ENCODE peak calls at places on chromosomes 16 and 17, in five cellular contexts. M, D, K, Q and Y are unnamed samples.

GRCh38 chr16:14050297-14051027 is 20.7 kb upstream of the MRTFB start:
- DNase-seq in K (no peak), M (no peak), D (no peak), Q (peak), Y (peak)

GRCh38 chr16:57536306-57537193 is at the start of gene CCDC102A:
- DNase-seq in K (no peak), D (no peak), M (no peak), Q (no peak), Y (no peak)

GRCh38 chr17:79011451-79012147 is 2.0 kb upstream of the CANT1 start:
- DNase-seq in D (peak), Q (no peak), K (no peak), M (no peak), Y (no peak)

GRCh38 chr17:12812877-12813276 is 23.6 kb downstream of the ARHGAP44 start:
- DNase-seq in K (no peak), D (no peak), Q (no peak), M (no peak), Y (no peak)

GRCh38 chr16:19410435-19411153 is 7.1 kb upstream of the TMC5 start:
- DNase-seq in K (no peak), D (no peak), Q (peak), M (no peak), Y (no peak)

GRCh38 chr16:57984443-57985203 is 13.7 kb upstream of the CNGB1 start:
- DNase-seq in K (peak), M (peak), D (no peak), Q (peak), Y (no peak)

GRCh38 chr17:73292031-73292531 is 19.7 kb downstream of the CDC42EP4 start:
- DNase-seq in D (peak), M (peak), Q (peak), K (no peak), Y (peak)

GRCh38 chr16:30499284-30499683 is 26.7 kb downstream of the ITGAL start:
- DNase-seq in K (no peak), D (no peak), M (no peak), Q (no peak), Y (no peak)

GRCh38 chr17:29840884-29841283 is 89.1 kb downstream of the SSH2 start:
- DNase-seq in M (no peak), Q (no peak), K (no peak), D (no peak), Y (no peak)

GRCh38 chr16:13767215-13767614 is 152.7 kb upstream of the ERCC4 start:
- DNase-seq in M (no peak), Q (no peak), K (no peak), D (no peak), Y (no peak)

GRCh38 chr16:57863434-57864160 is 61.3 kb upstream of the KIFC3 start:
- DNase-seq in M (peak), D (peak), K (peak), Q (peak), Y (peak)

GRCh38 chr16:81940781-81941560 is 70.3 kb downstream of the SDR42E1 start:
- DNase-seq in D (peak), K (no peak), Q (peak), M (no peak), Y (peak)

GRCh38 chr16:67665598-67665997 is 952 bp downstream of the ENKD1 start:
- DNase-seq in M (no peak), K (no peak), Q (no peak), D (no peak), Y (no peak)

GRCh38 chr16:17370233-17371013 is 100.3 kb downstream of the XYLT1 start:
- DNase-seq in K (no peak), D (no peak), M (no peak), Q (no peak), Y (no peak)

GRCh38 chr16:67678354-67679023 is 11.9 kb downstream of the C16orf86 start:
- DNase-seq in K (no peak), D (no peak), M (no peak), Q (no peak), Y (no peak)

GRCh38 chr16:75282811-75283281 is 31.4 kb upstream of the BCAR1 start:
- DNase-seq in Q (no peak), D (no peak), K (no peak), M (no peak), Y (no peak)

GRCh38 chr17:70558821-70559220 is 389.5 kb downstream of the KCNJ2 start:
- DNase-seq in M (no peak), K (no peak), Q (no peak), D (no peak), Y (no peak)

GRCh38 chr16:50767197-50767596 is 25.3 kb downstream of the CYLD start:
- DNase-seq in K (no peak), M (no peak), D (no peak), Q (no peak), Y (no peak)

GRCh38 chr17:8829036-8829941 is 30.1 kb upstream of the MFSD6L start:
- DNase-seq in M (no peak), D (no peak), Q (no peak), K (no peak), Y (no peak)
- TF ChIP-seq POLR2A in M (no peak), D (no peak), Q (no peak), K (no peak), Y (no peak)

GRCh38 chr17:82035488-82035887 is 2.0 kb downstream of the DCXR start:
- DNase-seq in Q (no peak), D (no peak), M (no peak), K (no peak), Y (no peak)

GRCh38 chr17:82037889-82038195 is 345 bp upstream of the DCXR start:
- DNase-seq in M (no peak), D (no peak), Q (no peak), K (no peak), Y (no peak)

GRCh38 chr17:82036634-82037112 is 824 bp downstream of the DCXR start:
- DNase-seq in K (no peak), D (no peak), M (no peak), Q (no peak), Y (no peak)

GRCh38 chr17:82035956-82036633 is 1.4 kb downstream of the DCXR start:
- DNase-seq in D (no peak), Q (no peak), M (no peak), K (no peak), Y (no peak)

DNA sequence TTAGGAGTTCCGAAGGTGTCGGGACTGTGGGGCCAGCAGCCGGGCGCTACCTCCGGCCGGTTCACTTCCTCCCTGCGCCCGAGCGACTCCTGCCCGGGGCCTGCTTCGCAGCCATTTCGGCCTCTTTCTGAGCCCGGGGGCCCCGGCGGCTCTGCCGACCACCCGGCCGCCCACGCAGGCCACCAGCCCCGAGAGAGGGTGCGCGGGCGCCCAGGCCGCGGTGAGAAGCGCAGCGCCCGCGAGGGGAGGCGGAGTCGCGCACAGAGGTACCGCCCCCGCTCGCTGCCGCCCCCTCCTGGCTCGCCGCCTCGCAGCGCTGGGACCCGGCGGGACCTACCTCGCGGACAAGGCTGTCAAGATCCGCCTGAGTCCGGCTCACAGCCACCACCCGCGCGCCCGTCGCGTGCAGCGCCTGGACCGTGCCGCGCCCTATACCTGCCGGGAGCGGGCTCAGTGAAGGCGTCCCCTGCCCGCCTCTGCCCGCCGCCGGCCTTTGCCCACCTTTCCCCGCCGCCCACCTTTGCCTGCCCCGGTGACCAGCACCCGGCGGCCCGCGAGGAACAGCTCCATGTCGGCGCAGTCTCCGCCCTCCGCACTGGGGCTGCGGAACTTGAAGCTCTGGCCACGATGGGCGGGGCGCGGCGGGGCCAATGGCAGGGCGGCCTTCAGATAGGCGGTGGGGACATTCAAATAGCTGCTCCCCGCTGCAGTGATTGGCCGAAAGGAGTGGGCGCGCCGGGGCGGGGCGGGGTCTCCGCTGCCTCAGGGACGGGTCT is at the start of gene DCXR:
- DNase-seq in K (peak), M (peak), D (peak), Q (peak), Y (peak)
- TF ChIP-seq POLR2A in K (peak), M (peak), D (peak), Q (peak), Y (peak)

GRCh38 chr17:1055751-1056645 is 59.1 kb downstream of the TIMM22 start:
- DNase-seq in K (peak), D (no peak), Q (peak), M (peak), Y (peak)
- TF ChIP-seq POLR2A in K (no peak), D (no peak), Q (no peak), M (no peak), Y (no peak)

GRCh38 chr16:89687092-89687940 is 827 bp downstream of the CDK10 start:
- DNase-seq in Q (peak), D (no peak), M (no peak), K (no peak), Y (no peak)
- TF ChIP-seq POLR2A in Q (no peak), D (peak), M (no peak), K (no peak), Y (no peak)

DNA sequence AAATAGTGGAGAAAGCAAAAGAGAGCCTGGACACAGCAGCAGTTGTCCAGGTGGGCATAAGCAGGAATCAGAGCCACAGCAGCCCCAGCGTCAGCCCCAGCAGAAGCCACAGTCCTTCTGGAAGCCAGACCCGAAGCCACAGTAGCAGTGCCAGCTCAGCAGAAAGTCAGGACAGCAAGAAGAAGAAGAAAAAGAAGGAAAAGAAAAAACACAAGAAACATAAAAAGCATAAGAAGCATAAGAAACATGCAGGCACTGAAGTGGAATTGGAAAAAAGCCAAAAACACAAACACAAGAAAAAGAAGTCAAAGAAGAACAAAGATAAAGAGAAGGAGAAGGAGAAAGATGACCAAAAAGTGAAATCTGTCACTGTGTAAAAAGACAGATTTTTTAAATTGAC is 32.7 kb downstream of the RBBP6 start:
- DNase-seq in K (no peak), Q (no peak), D (no peak), M (no peak), Y (no peak)
- TF ChIP-seq POLR2A in K (no peak), Q (no peak), D (no peak), M (no peak), Y (no peak)

GRCh38 chr17:40303706-40304450 is 5.1 kb upstream of the RARA start:
- DNase-seq in K (no peak), M (no peak), D (no peak), Q (no peak), Y (no peak)
- TF ChIP-seq POLR2A in K (no peak), M (no peak), D (no peak), Q (no peak), Y (no peak)

GRCh38 chr17:17823433-17824118 is 13.2 kb downstream of the SREBF1 start:
- DNase-seq in Q (peak), D (peak), K (peak), M (peak), Y (peak)

GRCh38 chr17:17824780-17825614 is 11.8 kb downstream of the SREBF1 start:
- DNase-seq in D (no peak), M (no peak), Q (peak), K (no peak), Y (no peak)

GRCh38 chr17:17822189-17822978 is 14.4 kb downstream of the SREBF1 start:
- DNase-seq in Q (no peak), K (peak), M (peak), D (no peak), Y (no peak)

GRCh38 chr17:17826340-17826708 is 10.5 kb downstream of the SREBF1 start:
- DNase-seq in K (no peak), M (no peak), D (no peak), Q (no peak), Y (no peak)

DNA sequence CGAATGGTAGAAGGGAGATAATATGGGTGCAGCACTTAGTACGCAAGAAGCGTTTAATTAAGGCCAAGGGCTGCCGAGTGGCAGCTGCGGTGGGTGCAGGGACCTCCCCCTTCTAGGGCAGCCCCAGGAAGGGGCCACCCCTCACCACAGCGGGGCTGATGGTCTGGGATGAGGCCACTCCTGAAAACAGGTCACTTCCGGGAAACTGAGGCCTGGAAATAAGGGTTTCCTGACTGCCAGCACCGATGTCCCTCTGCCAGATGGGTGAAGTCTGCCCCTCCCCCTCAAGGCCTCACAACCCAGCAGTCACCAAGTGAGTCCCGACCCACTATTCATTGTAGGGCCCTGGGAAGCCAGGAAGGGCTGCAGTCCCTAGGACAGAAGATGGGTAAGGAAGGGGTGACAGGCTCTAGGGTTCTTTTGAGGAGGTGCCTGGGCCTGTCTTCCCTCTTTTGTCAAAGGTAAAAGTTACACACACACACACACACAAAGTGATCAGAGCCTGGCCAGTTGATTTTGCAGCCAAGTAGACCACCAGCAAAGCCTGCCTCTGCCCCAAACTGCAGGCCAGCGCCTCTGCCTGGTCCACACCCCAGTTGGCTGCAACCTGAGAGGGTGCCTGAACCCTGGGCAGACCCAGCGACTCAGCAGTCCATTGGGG is 12.5 kb downstream of the SREBF1 start:
- DNase-seq in M (no peak), K (no peak), Q (peak), D (no peak), Y (no peak)
- TF ChIP-seq POLR2A in M (no peak), K (peak), Q (no peak), D (no peak), Y (no peak)

DNA sequence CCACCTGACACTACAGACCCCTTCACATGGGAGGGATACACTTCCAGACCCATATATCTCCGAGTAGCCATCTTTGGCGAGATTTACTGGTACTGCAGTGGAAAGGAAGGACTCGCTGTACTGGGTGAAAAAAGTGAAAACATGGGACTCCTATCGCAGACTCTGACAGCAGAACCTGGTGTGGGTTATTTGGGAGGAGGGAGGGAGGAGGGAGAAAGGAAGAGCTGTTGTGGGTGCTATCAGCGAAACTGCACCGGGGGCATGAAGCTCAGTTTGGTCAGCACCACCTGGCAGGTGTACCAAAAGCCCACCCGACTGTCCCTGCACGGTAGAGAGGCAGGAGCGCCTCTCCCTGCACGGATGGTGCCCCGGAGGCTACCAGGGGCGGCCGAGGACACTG is 5.0 kb downstream of the HBQ1 start:
- DNase-seq in M (no peak), K (no peak), D (no peak), Q (no peak), Y (no peak)
- TF ChIP-seq POLR2A in M (no peak), K (no peak), D (no peak), Q (no peak), Y (no peak)

DNA sequence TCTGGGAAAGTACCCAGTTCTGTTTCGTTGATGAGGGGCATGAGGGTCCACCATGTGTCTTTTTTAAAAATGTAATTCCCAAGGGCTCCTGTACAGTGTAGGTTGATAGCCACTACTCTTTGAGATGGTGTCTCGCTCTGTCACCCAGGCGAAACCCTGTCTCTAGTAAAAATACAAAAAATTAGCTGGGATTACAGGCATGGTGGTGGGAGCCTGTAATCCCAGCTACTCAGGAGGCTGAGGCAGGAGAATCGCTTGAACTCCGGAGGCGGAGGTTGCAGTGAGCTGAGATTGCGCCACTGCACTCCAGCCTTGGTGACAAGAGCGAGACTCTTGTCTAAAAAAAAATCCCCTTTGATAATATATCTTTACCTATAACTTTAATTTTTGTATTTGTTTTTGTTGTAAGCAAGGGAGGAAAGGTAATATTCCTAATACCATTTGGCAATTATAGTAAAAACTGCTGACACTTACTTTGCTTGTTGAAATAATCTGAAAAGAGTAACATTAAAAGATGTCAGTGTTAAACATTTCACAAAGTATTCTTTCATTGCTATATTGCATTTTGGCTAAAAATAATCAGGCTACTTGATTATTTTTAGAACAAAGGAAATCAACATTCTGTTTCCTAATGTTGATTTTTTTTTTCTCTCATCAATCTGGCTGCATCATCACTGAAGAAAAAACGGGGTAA is 11.8 kb downstream of the KPNA2 start:
- DNase-seq in K (no peak), M (no peak), Q (no peak), D (no peak), Y (no peak)
- TF ChIP-seq POLR2A in K (no peak), M (no peak), Q (no peak), D (no peak), Y (no peak)

DNA sequence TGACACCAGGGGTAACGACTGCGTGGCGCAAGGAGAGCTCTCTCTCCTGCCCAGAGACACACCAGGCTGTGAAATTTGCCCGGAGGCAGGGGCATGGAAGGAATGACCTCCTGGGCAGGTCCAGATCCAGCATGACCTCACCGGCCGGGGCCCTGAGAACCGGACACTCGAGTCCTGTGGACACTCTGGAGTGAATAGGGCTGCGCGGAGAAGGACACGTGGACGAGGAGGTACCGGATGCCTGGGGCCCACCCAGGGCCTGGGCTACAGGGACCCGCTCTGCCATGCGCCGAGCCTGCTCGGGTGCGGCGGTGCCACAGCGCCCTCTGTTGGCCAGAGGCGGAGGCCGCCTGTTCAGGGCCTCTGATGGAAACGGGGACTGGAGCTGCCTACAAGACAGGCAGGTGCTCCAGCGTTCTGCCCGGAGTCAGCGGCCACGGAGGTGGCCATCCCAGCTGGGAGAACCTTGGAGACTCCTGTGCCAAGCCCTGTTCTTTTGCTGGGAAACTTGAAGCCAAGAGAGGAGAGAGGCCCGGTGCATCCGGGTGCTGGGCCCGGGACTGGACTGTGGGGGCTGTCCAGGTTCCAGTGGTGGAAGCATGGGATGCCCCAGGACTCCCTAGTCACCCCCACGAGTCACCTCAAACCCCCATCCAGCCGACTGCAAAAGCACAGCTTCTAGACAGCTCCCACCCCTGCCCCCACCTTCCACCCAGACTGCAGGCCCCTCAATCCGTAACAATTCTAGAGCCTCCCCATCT is 19.3 kb upstream of the NXPH3 start:
- DNase-seq in D (peak), K (peak), Q (peak), M (no peak), Y (peak)
- TF ChIP-seq POLR2A in D (peak), K (no peak), Q (no peak), M (no peak), Y (no peak)